ENCODE peak calls at places on chromosome 3, in seven cellular contexts. One of them, this sample, is unnamed.

GRCh38 chr3:52098108-52098507 is 41.7 kb upstream of the DUSP7 start:
- DNase-seq in left ventricle myocardium inferior: no peak
- DNase-seq in CD4-positive, CD25-positive, alpha-beta regulatory T cell: no peak
- DNase-seq in spleen: peak; percentile 4
- DNase-seq in iPS DF 6.9: no peak
- DNase-seq in aorta: peak; percentile 62
- DNase-seq in mesendoderm: no peak
- DNase-seq in this sample: no peak

GRCh38 chr3:64740232-64740631 is 52.4 kb upstream of the ADAMTS9 start:
- DNase-seq in left ventricle myocardium inferior: no peak
- DNase-seq in CD4-positive, CD25-positive, alpha-beta regulatory T cell: no peak
- DNase-seq in spleen: no peak
- DNase-seq in iPS DF 6.9: no peak
- DNase-seq in aorta: no peak
- DNase-seq in mesendoderm: no peak
- DNase-seq in this sample: no peak

GRCh38 chr3:21893250-21893649 is 142.2 kb upstream of the ZNF385D start:
- DNase-seq in left ventricle myocardium inferior: no peak
- DNase-seq in CD4-positive, CD25-positive, alpha-beta regulatory T cell: no peak
- DNase-seq in spleen: no peak
- DNase-seq in iPS DF 6.9: no peak
- DNase-seq in aorta: no peak
- DNase-seq in mesendoderm: no peak
- DNase-seq in this sample: no peak

GRCh38 chr3:101611023-101611422 is 37.0 kb downstream of the PCNP start:
- DNase-seq in left ventricle myocardium inferior: no peak
- DNase-seq in CD4-positive, CD25-positive, alpha-beta regulatory T cell: no peak
- DNase-seq in spleen: no peak
- DNase-seq in iPS DF 6.9: no peak
- DNase-seq in aorta: no peak
- DNase-seq in mesendoderm: no peak
- DNase-seq in this sample: no peak

GRCh38 chr3:53320697-53321096 is 26.6 kb downstream of the DCP1A start:
- DNase-seq in left ventricle myocardium inferior: no peak
- DNase-seq in CD4-positive, CD25-positive, alpha-beta regulatory T cell: no peak
- DNase-seq in spleen: no peak
- DNase-seq in iPS DF 6.9: no peak
- DNase-seq in aorta: no peak
- DNase-seq in mesendoderm: no peak
- DNase-seq in this sample: no peak

GRCh38 chr3:177126015-177126773 is 71.1 kb downstream of the TBL1XR1 start:
- DNase-seq in left ventricle myocardium inferior: no peak
- DNase-seq in CD4-positive, CD25-positive, alpha-beta regulatory T cell: no peak
- DNase-seq in spleen: no peak
- DNase-seq in iPS DF 6.9: no peak
- DNase-seq in aorta: no peak
- DNase-seq in mesendoderm: peak; percentile 53
- DNase-seq in this sample: no peak

GRCh38 chr3:188067932-188068331 is 86.0 kb upstream of the LPP start:
- DNase-seq in left ventricle myocardium inferior: no peak
- DNase-seq in CD4-positive, CD25-positive, alpha-beta regulatory T cell: no peak
- DNase-seq in spleen: no peak
- DNase-seq in iPS DF 6.9: no peak
- DNase-seq in aorta: no peak
- DNase-seq in mesendoderm: no peak
- DNase-seq in this sample: peak; percentile 14

GRCh38 chr3:181549266-181549665 is 162.5 kb upstream of the SOX2 start:
- DNase-seq in left ventricle myocardium inferior: no peak
- DNase-seq in CD4-positive, CD25-positive, alpha-beta regulatory T cell: no peak
- DNase-seq in spleen: no peak
- DNase-seq in iPS DF 6.9: no peak
- DNase-seq in aorta: no peak
- DNase-seq in mesendoderm: no peak
- DNase-seq in this sample: no peak

GRCh38 chr3:24119321-24119751 is 174.2 kb downstream of the NR1D2 start:
- DNase-seq in left ventricle myocardium inferior: no peak
- DNase-seq in CD4-positive, CD25-positive, alpha-beta regulatory T cell: no peak
- DNase-seq in spleen: no peak
- DNase-seq in iPS DF 6.9: no peak
- DNase-seq in aorta: no peak
- DNase-seq in mesendoderm: no peak
- DNase-seq in this sample: peak; percentile 54

GRCh38 chr3:136728918-136729317 is 23.3 kb downstream of the STAG1 start:
- DNase-seq in left ventricle myocardium inferior: no peak
- DNase-seq in CD4-positive, CD25-positive, alpha-beta regulatory T cell: no peak
- DNase-seq in spleen: no peak
- DNase-seq in iPS DF 6.9: no peak
- DNase-seq in aorta: no peak
- DNase-seq in mesendoderm: peak; percentile 66
- DNase-seq in this sample: no peak

GRCh38 chr3:149089395-149089794 is 3.1 kb upstream of the HLTF start:
- DNase-seq in left ventricle myocardium inferior: no peak
- DNase-seq in CD4-positive, CD25-positive, alpha-beta regulatory T cell: no peak
- DNase-seq in spleen: no peak
- DNase-seq in iPS DF 6.9: no peak
- DNase-seq in aorta: no peak
- DNase-seq in mesendoderm: no peak
- DNase-seq in this sample: no peak

GRCh38 chr3:24145981-24146822 is 201.1 kb downstream of the NR1D2 start:
- DNase-seq in left ventricle myocardium inferior: no peak
- DNase-seq in CD4-positive, CD25-positive, alpha-beta regulatory T cell: no peak
- DNase-seq in spleen: no peak
- DNase-seq in iPS DF 6.9: no peak
- DNase-seq in aorta: no peak
- DNase-seq in mesendoderm: peak; percentile 64
- DNase-seq in this sample: no peak

GRCh38 chr3:42653560-42654330 is at the start of gene ZBTB47:
- DNase-seq in left ventricle myocardium inferior: peak; percentile 77
- DNase-seq in CD4-positive, CD25-positive, alpha-beta regulatory T cell: no peak
- DNase-seq in spleen: peak; percentile 92
- DNase-seq in iPS DF 6.9: no peak
- DNase-seq in aorta: peak; percentile 92
- DNase-seq in mesendoderm: peak; percentile 41
- DNase-seq in this sample: peak; percentile 22

GRCh38 chr3:186021673-186022362 is 84.0 kb upstream of the TRA2B start:
- DNase-seq in left ventricle myocardium inferior: no peak
- DNase-seq in CD4-positive, CD25-positive, alpha-beta regulatory T cell: no peak
- DNase-seq in spleen: no peak
- DNase-seq in iPS DF 6.9: no peak
- DNase-seq in aorta: no peak
- DNase-seq in mesendoderm: peak; percentile 80
- DNase-seq in this sample: no peak

GRCh38 chr3:170745211-170745718 is 124.7 kb downstream of the RPL22L1 start:
- DNase-seq in left ventricle myocardium inferior: no peak
- DNase-seq in CD4-positive, CD25-positive, alpha-beta regulatory T cell: no peak
- DNase-seq in spleen: no peak
- DNase-seq in iPS DF 6.9: no peak
- DNase-seq in aorta: no peak
- DNase-seq in mesendoderm: peak; percentile 50
- DNase-seq in this sample: no peak

DNA sequence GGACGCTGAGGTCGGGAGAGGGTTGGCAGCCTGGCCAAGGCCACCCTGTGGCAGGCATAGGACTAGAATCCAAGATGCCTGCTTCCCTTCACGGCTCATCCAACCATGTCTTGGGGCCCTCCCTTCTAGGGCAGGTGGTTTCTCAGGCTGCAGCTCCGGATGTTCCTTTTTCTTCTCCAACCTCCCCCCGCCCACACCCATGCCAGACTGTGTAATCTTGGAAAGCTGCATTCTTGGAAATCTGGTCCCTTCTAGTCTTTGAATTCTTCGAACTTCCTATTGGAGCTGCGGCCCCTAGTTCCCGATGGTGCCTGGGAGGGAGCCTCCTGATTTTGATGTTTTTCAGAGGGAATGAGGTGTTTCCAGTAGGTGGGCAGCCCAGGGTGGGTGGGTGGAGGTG is 109.8 kb downstream of the FBLN2 start:
- DNase-seq in left ventricle myocardium inferior: no peak
- DNase-seq in CD4-positive, CD25-positive, alpha-beta regulatory T cell: no peak
- DNase-seq in spleen: no peak
- DNase-seq in iPS DF 6.9: no peak
- DNase-seq in aorta: no peak
- DNase-seq in mesendoderm: no peak
- DNase-seq in this sample: no peak
- H3K27me3 ChIP-seq in left ventricle myocardium inferior: peaks cover 93% of the 10 kb centered on the region
- H3K27me3 ChIP-seq in CD4-positive, CD25-positive, alpha-beta regulatory T cell: peaks cover 5% of the 10 kb centered on the region
- H3K27me3 ChIP-seq in spleen: no peaks in the 10 kb centered on the region
- H3K27me3 ChIP-seq in iPS DF 6.9: peaks cover 15% of the 10 kb centered on the region
- H3K27me3 ChIP-seq in aorta: no peaks in the 10 kb centered on the region
- H3K27me3 ChIP-seq in mesendoderm: no peaks in the 10 kb centered on the region
- H3K27me3 ChIP-seq in this sample: no peaks in the 10 kb centered on the region

DNA sequence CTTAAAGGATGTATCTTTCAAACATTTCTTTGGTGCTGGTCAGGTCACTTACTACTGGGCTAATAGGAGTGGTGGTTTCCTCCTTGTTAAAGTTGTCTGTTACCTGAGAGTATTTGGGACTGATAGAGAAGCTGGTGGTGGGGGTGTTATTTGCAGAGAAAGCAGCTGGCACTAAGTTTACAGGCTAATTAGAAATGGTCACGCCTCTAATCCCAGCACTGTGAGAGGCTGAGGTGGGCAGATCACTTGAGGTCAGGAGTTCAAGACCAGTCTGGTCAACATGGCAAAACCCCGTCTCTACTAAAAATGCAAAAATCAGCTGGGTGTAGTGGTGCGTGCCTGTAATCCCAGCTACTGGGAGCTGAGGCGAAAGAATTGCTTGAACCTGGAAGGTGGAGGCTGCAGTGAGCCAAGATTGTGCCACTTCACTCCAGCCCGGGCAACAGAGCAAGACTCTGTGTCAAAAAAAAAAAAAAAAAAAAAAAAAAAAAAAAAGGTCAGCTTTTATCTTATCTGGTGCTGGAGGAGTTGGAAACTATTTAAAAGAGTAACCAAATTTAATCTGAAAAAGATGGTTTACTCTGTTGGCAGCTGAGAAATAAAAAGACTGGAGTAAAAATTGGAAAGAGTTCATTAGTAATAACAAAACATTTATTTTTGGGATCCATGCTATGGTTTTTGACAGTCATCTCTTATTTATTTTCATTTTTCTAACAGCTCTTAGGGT is 332.6 kb downstream of the PTPRG start:
- DNase-seq in left ventricle myocardium inferior: no peak
- DNase-seq in CD4-positive, CD25-positive, alpha-beta regulatory T cell: no peak
- DNase-seq in spleen: no peak
- DNase-seq in iPS DF 6.9: no peak
- DNase-seq in aorta: no peak
- DNase-seq in mesendoderm: no peak
- DNase-seq in this sample: no peak
- H3K4me1 ChIP-seq in left ventricle myocardium inferior: peaks cover 54% of the 10 kb centered on the region
- H3K4me1 ChIP-seq in CD4-positive, CD25-positive, alpha-beta regulatory T cell: no peaks in the 10 kb centered on the region
- H3K4me1 ChIP-seq in spleen: peaks cover 3% of the 10 kb centered on the region
- H3K4me1 ChIP-seq in iPS DF 6.9: peaks cover 3% of the 10 kb centered on the region
- H3K4me1 ChIP-seq in aorta: peaks cover 9% of the 10 kb centered on the region
- H3K4me1 ChIP-seq in mesendoderm: peaks cover 10% of the 10 kb centered on the region
- H3K4me1 ChIP-seq in this sample: no peaks in the 10 kb centered on the region

DNA sequence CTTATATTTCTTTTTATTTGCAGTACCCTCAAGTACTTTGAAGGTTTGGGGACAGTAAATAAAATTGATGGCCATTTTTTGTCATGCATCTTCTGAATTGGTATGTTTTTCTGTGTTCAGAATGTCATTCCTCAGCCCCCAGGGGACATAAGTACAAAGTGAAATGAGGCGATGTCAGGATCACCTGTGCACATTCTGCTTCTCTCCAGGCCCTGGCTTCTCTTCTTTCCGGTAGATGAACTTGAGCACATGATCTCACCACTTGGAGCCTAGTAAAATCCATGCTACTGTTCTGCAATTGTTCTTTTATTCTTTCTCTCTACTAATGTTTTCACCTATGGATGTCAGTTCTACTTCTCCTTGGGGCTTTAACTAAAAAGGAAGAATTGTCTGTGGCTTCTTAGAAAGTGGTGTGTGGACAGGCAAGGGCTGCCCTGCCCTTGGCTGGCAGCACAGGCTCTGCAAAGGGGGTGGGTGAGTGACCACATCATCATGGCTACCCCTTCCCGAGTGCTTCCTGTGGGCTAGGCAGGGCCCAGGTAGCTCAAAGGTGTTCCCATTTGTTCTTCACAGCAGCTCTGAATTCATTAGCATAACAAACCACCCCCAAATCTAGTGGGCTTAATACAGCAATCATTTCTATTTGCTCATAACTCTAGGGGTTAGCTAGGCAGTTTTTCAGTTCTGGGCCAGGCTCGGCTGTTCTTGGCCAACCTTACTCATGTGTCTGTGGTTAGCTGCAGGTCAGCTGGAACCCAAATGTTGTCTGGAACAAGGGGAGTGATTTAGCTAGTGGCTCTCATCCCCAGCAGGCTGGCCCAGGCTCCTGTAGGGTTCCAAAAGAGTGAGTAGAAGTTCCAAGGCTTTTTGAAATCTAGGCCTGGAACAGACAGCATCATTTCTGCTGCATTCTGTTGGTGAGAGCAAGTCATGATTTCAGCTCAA is 154.0 kb upstream of the CTDSPL start:
- DNase-seq in left ventricle myocardium inferior: no peak
- DNase-seq in CD4-positive, CD25-positive, alpha-beta regulatory T cell: no peak
- DNase-seq in spleen: no peak
- DNase-seq in iPS DF 6.9: no peak
- DNase-seq in aorta: no peak
- DNase-seq in mesendoderm: no peak
- DNase-seq in this sample: no peak
- H3K27me3 ChIP-seq in left ventricle myocardium inferior: no peaks in the 10 kb centered on the region
- H3K27me3 ChIP-seq in CD4-positive, CD25-positive, alpha-beta regulatory T cell: peaks cover 5% of the 10 kb centered on the region
- H3K27me3 ChIP-seq in spleen: no peaks in the 10 kb centered on the region
- H3K27me3 ChIP-seq in iPS DF 6.9: no peaks in the 10 kb centered on the region
- H3K27me3 ChIP-seq in aorta: no peaks in the 10 kb centered on the region
- H3K27me3 ChIP-seq in mesendoderm: no peaks in the 10 kb centered on the region
- H3K27me3 ChIP-seq in this sample: no peaks in the 10 kb centered on the region

GRCh38 chr3:146071636-146072035 is 89.3 kb downstream of the PLOD2 start:
- DNase-seq in left ventricle myocardium inferior: no peak
- DNase-seq in CD4-positive, CD25-positive, alpha-beta regulatory T cell: no peak
- DNase-seq in spleen: no peak
- DNase-seq in iPS DF 6.9: no peak
- DNase-seq in aorta: no peak
- DNase-seq in mesendoderm: no peak
- DNase-seq in this sample: no peak

GRCh38 chr3:146078031-146078430 is 83.0 kb downstream of the PLOD2 start:
- DNase-seq in left ventricle myocardium inferior: no peak
- DNase-seq in CD4-positive, CD25-positive, alpha-beta regulatory T cell: no peak
- DNase-seq in spleen: no peak
- DNase-seq in iPS DF 6.9: no peak
- DNase-seq in aorta: no peak
- DNase-seq in mesendoderm: no peak
- DNase-seq in this sample: no peak

GRCh38 chr3:146077181-146077580 is 83.8 kb downstream of the PLOD2 start:
- DNase-seq in left ventricle myocardium inferior: no peak
- DNase-seq in CD4-positive, CD25-positive, alpha-beta regulatory T cell: no peak
- DNase-seq in spleen: no peak
- DNase-seq in iPS DF 6.9: no peak
- DNase-seq in aorta: no peak
- DNase-seq in mesendoderm: no peak
- DNase-seq in this sample: no peak

GRCh38 chr3:146072061-146072460 is 88.9 kb downstream of the PLOD2 start:
- DNase-seq in left ventricle myocardium inferior: no peak
- DNase-seq in CD4-positive, CD25-positive, alpha-beta regulatory T cell: no peak
- DNase-seq in spleen: no peak
- DNase-seq in iPS DF 6.9: no peak
- DNase-seq in aorta: no peak
- DNase-seq in mesendoderm: peak; percentile 65
- DNase-seq in this sample: no peak

DNA sequence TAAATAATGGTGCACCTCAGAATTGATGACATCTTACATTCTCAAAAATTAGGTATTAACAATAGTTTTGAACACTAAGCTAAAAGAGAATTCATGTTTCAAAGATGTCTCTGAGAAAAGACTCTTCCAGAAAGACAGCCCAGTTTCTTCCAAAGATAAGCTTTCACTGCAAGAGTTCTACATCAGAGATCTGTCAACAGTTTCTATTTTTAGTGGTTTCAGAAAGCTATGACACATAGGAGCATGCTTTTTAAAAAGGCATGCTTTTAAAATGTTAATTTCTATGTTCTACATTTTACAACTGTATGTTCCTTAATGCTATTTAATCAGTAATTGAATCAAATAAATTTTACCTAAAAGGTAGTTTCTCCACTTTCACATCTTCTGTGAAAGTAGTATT is 88.2 kb downstream of the PLOD2 start:
- DNase-seq in left ventricle myocardium inferior: no peak
- DNase-seq in CD4-positive, CD25-positive, alpha-beta regulatory T cell: no peak
- DNase-seq in spleen: no peak
- DNase-seq in iPS DF 6.9: no peak
- DNase-seq in aorta: no peak
- DNase-seq in mesendoderm: no peak
- DNase-seq in this sample: no peak
- H3K4me1 ChIP-seq in left ventricle myocardium inferior: peaks cover 19% of the 10 kb centered on the region
- H3K4me1 ChIP-seq in CD4-positive, CD25-positive, alpha-beta regulatory T cell: no peaks in the 10 kb centered on the region
- H3K4me1 ChIP-seq in spleen: no peaks in the 10 kb centered on the region
- H3K4me1 ChIP-seq in iPS DF 6.9: no peaks in the 10 kb centered on the region
- H3K4me1 ChIP-seq in aorta: no peaks in the 10 kb centered on the region
- H3K4me1 ChIP-seq in mesendoderm: no peaks in the 10 kb centered on the region
- H3K4me1 ChIP-seq in this sample: no peaks in the 10 kb centered on the region